ENCODE peak calls at places on chromosome 1, in ten cellular contexts. Z is fibroblast of lung; G is neural progenitor cell; Y is BE2C; L is upper lobe of right lung; E is CD4-positive, alpha-beta memory T cell; V is vagina; A is kidney epithelial cell; S is CD8-positive, alpha-beta memory T cell; P is left lung. K is an unnamed sample. For H3K27me3 and H3K36me3, the result is how much of the 10 kb centered on the place peaks cover.

GRCh38 chr1:84096121-84096635 is 47.9 kb upstream of the PRKACB start:
- DNase-seq in G (no peak), Z (no peak), V (no peak), S (no peak), E (no peak), L (no peak), P (no peak), Y (no peak), A (no peak), K (no peak)

GRCh38 chr1:1157914-1158710 is 15.6 kb upstream of the TTLL10 start:
- DNase-seq in P (no peak), Z (peak), Y (peak), V (no peak), A (no peak), G (peak), E (peak), L (peak), S (peak), K (peak)

GRCh38 chr1:78649628-78650027 is at the start of gene IFI44:
- DNase-seq in P (no peak), V (no peak), S (peak), A (peak), Z (peak), E (peak), L (peak), G (no peak), Y (no peak), K (no peak)

GRCh38 chr1:7667625-7668218 is 103.4 kb upstream of the VAMP3 start:
- DNase-seq in A (no peak), P (peak), Z (peak), G (peak), E (peak), V (no peak), S (peak), Y (peak), L (peak), K (peak)

GRCh38 chr1:168939131-168939946 is 167.2 kb upstream of the ATP1B1 start:
- DNase-seq in Z (no peak), E (no peak), Y (peak), V (no peak), P (no peak), L (no peak), A (peak), S (no peak), G (no peak), K (no peak)

GRCh38 chr1:183105449-183105848 is 80.6 kb upstream of the LAMC2 start:
- DNase-seq in Y (no peak), L (no peak), V (no peak), G (no peak), Z (peak), P (no peak), E (no peak), S (no peak), A (no peak), K (no peak)

GRCh38 chr1:116374340-116375164 is 1.5 kb downstream of the ATP1A1 start:
- DNase-seq in L (no peak), A (no peak), Y (peak), G (peak), Z (no peak), V (no peak), S (peak), E (peak), P (no peak), K (no peak)

GRCh38 chr1:55827350-55827749 is 612.2 kb upstream of the USP24 start:
- DNase-seq in E (no peak), Y (no peak), G (no peak), S (no peak), L (no peak), Z (peak), A (peak), V (no peak), P (no peak), K (no peak)

GRCh38 chr1:1024421-1025415 is 4.8 kb downstream of the AGRN start:
- DNase-seq in G (peak), V (no peak), P (peak), L (peak), E (no peak), A (no peak), S (no peak), Y (no peak), Z (no peak), K (peak)

GRCh38 chr1:206526064-206526911 is 19.0 kb downstream of the RASSF5 start:
- DNase-seq in S (no peak), Y (no peak), L (peak), E (no peak), Z (peak), A (no peak), G (no peak), V (no peak), P (no peak), K (no peak)

GRCh38 chr1:162987866-162988265 is 81.3 kb upstream of the RGS4 start:
- DNase-seq in S (no peak), G (no peak), L (no peak), Z (no peak), P (no peak), V (no peak), Y (no peak), A (peak), E (no peak), K (no peak)

GRCh38 chr1:108617008-108617723 is 43.7 kb downstream of the HENMT1 start:
- DNase-seq in E (no peak), S (no peak), Y (no peak), A (no peak), Z (no peak), P (no peak), V (no peak), G (no peak), L (no peak), K (no peak)

GRCh38 chr1:53147171-53147570 is 4.7 kb upstream of the SLC1A7 start:
- DNase-seq in Y (no peak), G (no peak), A (no peak), Z (no peak), V (no peak), L (no peak), E (no peak), S (no peak), P (no peak), K (no peak)

GRCh38 chr1:221801773-221802516 is 60.1 kb upstream of the DUSP10 start:
- DNase-seq in V (no peak), L (no peak), S (no peak), Z (peak), G (peak), P (no peak), A (peak), Y (no peak), E (no peak), K (no peak)

GRCh38 chr1:185568155-185569123 is 165.8 kb upstream of the HMCN1 start:
- DNase-seq in E (peak), L (no peak), V (no peak), G (no peak), Y (no peak), A (no peak), P (no peak), Z (no peak), S (peak), K (no peak)

GRCh38 chr1:172322219-172323061 is 98.0 kb upstream of the C1orf105 start:
- DNase-seq in V (no peak), G (no peak), Y (peak), S (no peak), E (no peak), P (no peak), L (peak), Z (peak), A (peak), K (no peak)

GRCh38 chr1:181493885-181494284 is 10.6 kb downstream of the CACNA1E start:
- DNase-seq in S (no peak), G (no peak), P (no peak), V (no peak), A (no peak), L (no peak), E (no peak), Y (no peak), Z (no peak), K (no peak)

GRCh38 chr1:94081566-94082344 is 39.2 kb downstream of the ABCA4 start:
- DNase-seq in G (no peak), L (no peak), S (no peak), E (no peak), P (no peak), V (no peak), A (no peak), Y (no peak), Z (peak), K (no peak)

GRCh38 chr1:220151454-220151853 is 57.5 kb downstream of the IARS2 start:
- DNase-seq in L (no peak), Z (peak), P (no peak), Y (no peak), A (no peak), S (no peak), G (no peak), E (no peak), V (no peak), K (no peak)

GRCh38 chr1:59686170-59686569 is 128.6 kb upstream of the HOOK1 start:
- DNase-seq in Z (peak), V (no peak), G (no peak), S (no peak), P (no peak), A (no peak), Y (no peak), E (no peak), L (no peak), K (no peak)

GRCh38 chr1:220751130-220751529 is 3.0 kb downstream of the MTARC2 start:
- DNase-seq in Y (no peak), S (no peak), A (no peak), L (no peak), E (no peak), P (no peak), Z (no peak), V (no peak), G (no peak), K (no peak)

GRCh38 chr1:203045821-203046594 is 19.7 kb downstream of the PPFIA4 start:
- DNase-seq in V (no peak), P (no peak), Y (peak), A (no peak), L (no peak), S (no peak), Z (no peak), G (no peak), E (no peak), K (no peak)

GRCh38 chr1:213374369-213374768 is 323.3 kb downstream of the RPS6KC1 start:
- DNase-seq in G (peak), Z (peak), Y (peak), A (no peak), L (peak), E (peak), S (no peak), V (no peak), P (no peak), K (peak)

GRCh38 chr1:222784916-222785315 is 29.9 kb upstream of the DISP1 start:
- DNase-seq in L (no peak), G (no peak), E (no peak), V (no peak), A (no peak), Y (no peak), P (no peak), S (no peak), Z (no peak), K (no peak)

GRCh38 chr1:166974647-166975345 is 544 bp downstream of the ILDR2 start:
- DNase-seq in L (no peak), E (peak), G (peak), V (no peak), A (no peak), Y (no peak), Z (no peak), S (peak), P (no peak), K (no peak)

GRCh38 chr1:166972827-166973226 is 2.5 kb downstream of the ILDR2 start:
- DNase-seq in S (no peak), L (no peak), Y (no peak), V (no peak), E (no peak), G (peak), P (no peak), A (no peak), Z (no peak), K (no peak)

GRCh38 chr1:166969074-166969677 is 6.2 kb downstream of the ILDR2 start:
- DNase-seq in G (no peak), S (no peak), Y (no peak), Z (no peak), A (no peak), V (no peak), L (no peak), P (no peak), E (no peak), K (no peak)

GRCh38 chr1:166971252-166971651 is 4.1 kb downstream of the ILDR2 start:
- DNase-seq in E (no peak), V (no peak), L (no peak), G (peak), Y (no peak), Z (no peak), P (no peak), A (no peak), S (no peak), K (no peak)

GRCh38 chr1:166972193-166972592 is 3.1 kb downstream of the ILDR2 start:
- DNase-seq in Y (no peak), P (no peak), S (no peak), V (no peak), A (no peak), Z (no peak), L (no peak), G (no peak), E (no peak), K (no peak)
- H3K4me3 ChIP-seq in Y (no peak), P (no peak), S (no peak), V (no peak), A (no peak), Z (no peak), L (no peak), G (peak), E (no peak), K (no peak)

DNA sequence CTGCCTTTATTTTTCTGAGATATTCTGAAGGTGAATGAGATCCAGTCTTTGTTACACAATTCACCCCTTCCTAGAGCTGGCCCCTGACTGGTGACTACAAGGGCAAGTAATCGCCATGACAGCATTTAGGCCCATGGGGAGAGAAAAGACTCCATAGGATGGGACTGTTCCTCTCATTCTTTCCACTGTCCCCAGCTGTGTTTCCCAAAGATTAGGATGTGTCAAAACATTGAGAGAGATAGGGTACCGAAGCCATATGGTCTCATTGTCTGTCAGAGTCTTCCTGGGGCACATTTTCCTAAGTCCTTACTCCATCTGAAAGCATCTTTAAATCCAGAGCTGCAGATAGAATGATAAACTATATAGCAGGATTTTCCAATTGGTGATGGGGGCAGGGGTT is 423.5 kb downstream of the OMA1 start:
- DNase-seq in P (no peak), G (peak), L (no peak), A (no peak), Z (no peak), Y (no peak), V (no peak), E (no peak), S (no peak), K (no peak)
- H3K27me3 ChIP-seq in P (under half), G (under half), L (under half), A (under half), Z (under half), Y (under half), V (under half), E (under half), S (under half), K (under half)

DNA sequence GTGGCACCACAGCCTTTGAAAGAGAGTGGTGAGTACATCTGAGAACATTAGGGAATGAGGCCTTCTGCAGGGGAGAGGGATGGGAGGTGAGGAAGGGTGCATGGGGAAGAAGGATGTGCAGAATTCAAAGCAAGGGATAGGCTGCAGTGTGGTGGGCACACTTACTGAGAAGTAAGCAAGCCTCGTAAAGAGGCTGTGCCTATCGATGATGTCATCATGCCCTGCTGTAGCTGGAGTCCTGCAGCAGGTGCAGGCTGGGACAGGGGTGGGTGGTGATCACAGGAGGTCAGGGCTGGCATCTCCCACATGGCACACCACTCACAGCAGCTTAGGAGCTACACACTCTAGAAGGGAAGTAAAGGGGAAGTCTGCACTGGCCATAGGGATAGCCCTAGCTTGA is 16.2 kb downstream of the ZSCAN20 start:
- DNase-seq in L (no peak), Z (no peak), E (no peak), P (no peak), V (no peak), G (no peak), A (no peak), S (no peak), Y (no peak), K (no peak)
- H3K36me3 ChIP-seq in L (under half), Z (under half), E (under half), P (half or more), V (half or more), G (under half), A (under half), S (under half), Y (under half), K (under half)

GRCh38 chr1:111736548-111737215 is 2.5 kb downstream of the INKA2 start:
- DNase-seq in S (no peak), V (no peak), G (peak), L (no peak), Z (peak), Y (no peak), A (no peak), E (no peak), P (no peak), K (no peak)

GRCh38 chr1:111738436-111739221 is 566 bp downstream of the INKA2 start:
- DNase-seq in P (peak), Z (peak), Y (peak), S (peak), A (no peak), V (no peak), L (peak), G (peak), E (peak), K (peak)

GRCh38 chr1:111738133-111738435 is 1.1 kb downstream of the INKA2 start:
- DNase-seq in Z (no peak), L (no peak), V (no peak), S (no peak), G (no peak), E (no peak), P (no peak), Y (no peak), A (no peak), K (no peak)

GRCh38 chr1:111735858-111736544 is 3.2 kb downstream of the INKA2 start:
- DNase-seq in P (no peak), G (peak), S (no peak), Y (peak), V (no peak), E (no peak), A (no peak), Z (peak), L (no peak), K (peak)

DNA sequence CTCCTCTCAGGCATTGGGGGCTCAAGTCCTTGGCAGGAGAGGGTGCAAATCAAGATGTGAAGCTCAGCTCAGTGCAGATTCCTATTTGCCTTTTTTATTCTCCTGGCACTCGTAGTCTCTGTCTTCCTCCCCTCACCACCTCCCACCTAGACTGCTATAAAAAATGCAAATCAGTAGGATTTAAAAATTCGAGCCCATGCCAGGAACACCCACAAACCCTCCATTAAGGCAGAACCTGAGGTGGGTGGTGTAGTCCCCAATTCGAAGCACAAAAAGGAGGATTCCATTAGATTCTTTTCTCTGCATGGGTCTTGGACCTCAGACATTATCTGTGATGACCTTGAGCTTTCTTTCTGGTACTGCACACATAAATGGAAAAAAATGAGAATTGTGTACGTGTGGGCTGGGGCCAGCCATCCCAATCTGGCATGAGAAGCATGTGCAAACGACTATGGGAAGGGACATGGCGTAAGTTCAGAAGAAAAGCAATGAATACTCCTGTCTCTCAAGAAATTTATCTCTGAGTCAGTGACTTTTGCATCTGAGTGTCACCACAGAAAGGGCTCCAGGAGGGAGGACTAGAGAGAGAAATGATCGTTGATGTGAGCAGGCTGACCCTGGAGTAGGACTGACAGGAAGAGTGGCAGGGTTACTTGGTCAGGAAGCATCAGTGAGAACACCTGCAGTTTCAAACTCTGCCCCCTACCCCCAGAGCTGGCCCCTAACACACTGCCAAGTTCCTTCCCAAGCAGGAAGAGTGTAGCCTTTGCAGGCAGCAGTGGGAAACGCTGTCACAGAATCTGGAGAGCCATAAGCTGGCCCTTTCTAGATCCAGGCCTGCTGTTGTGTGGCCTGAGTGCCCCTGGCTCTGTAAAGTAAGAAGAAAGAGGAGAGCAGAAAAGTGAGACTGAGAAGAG is 1.7 kb downstream of the INKA2 start:
- DNase-seq in A (no peak), P (no peak), Z (no peak), V (no peak), S (no peak), Y (no peak), G (peak), L (no peak), E (no peak), K (no peak)
- H3K4me3 ChIP-seq in A (peak), P (no peak), Z (peak), V (peak), S (peak), Y (no peak), G (peak), L (peak), E (no peak), K (peak)